ENCODE peak calls at places on chromosomes 2 and 18, in six cellular contexts. H is OCI-LY7; T is hippocampal formation; N is head of caudate nucleus; L is CD8-positive, alpha-beta T cell; F is ELR. J is an unnamed sample.

GRCh38 chr2:239780236-239780997 is 244.7 kb downstream of the NDUFA10 start:
- DNase-seq in H (no peak), T (no peak), N (no peak), L (no peak), F (no peak), J (no peak)

GRCh38 chr2:187429989-187430388 is 18.1 kb downstream of the CALCRL start:
- DNase-seq in H (no peak), T (no peak), N (no peak), L (no peak), F (peak), J (peak)

GRCh38 chr2:48838029-48838428 is 82.5 kb upstream of the LHCGR start:
- DNase-seq in H (no peak), T (no peak), N (no peak), L (no peak), F (no peak), J (no peak)

GRCh38 chr18:22343613-22344012 is 74.1 kb downstream of the CTAGE1 start:
- DNase-seq in H (no peak), T (no peak), N (no peak), L (no peak), F (no peak), J (no peak)

GRCh38 chr2:138221358-138221757 is 257.1 kb downstream of the HNMT start:
- DNase-seq in H (no peak), T (no peak), N (no peak), L (no peak), F (no peak), J (no peak)

GRCh38 chr2:230700447-230700846 is 12.2 kb upstream of the CAB39 start:
- DNase-seq in H (no peak), T (no peak), N (no peak), L (no peak), F (no peak), J (no peak)

GRCh38 chr2:1655461-1655860 is 88.9 kb downstream of the PXDN start:
- DNase-seq in H (no peak), T (no peak), N (no peak), L (no peak), F (no peak), J (no peak)

GRCh38 chr2:64727013-64727767 is 73.5 kb upstream of the SERTAD2 start:
- DNase-seq in H (peak), T (no peak), N (no peak), L (no peak), F (no peak), J (no peak)

GRCh38 chr2:196639180-196640030 is at the start of gene CCDC150:
- DNase-seq in H (peak), T (peak), N (peak), L (peak), F (peak), J (peak)

GRCh38 chr2:203059567-203059966 is 44.9 kb downstream of the NBEAL1 start:
- DNase-seq in H (no peak), T (no peak), N (no peak), L (no peak), F (no peak), J (no peak)

GRCh38 chr2:29394311-29394710 is 279.1 kb downstream of the CLIP4 start:
- DNase-seq in H (no peak), T (no peak), N (no peak), L (no peak), F (no peak), J (no peak)

GRCh38 chr2:81196933-81197628 is 892.5 kb upstream of the LRRTM1 start:
- DNase-seq in H (no peak), T (no peak), N (no peak), L (no peak), F (no peak), J (no peak)

GRCh38 chr2:85330839-85331636 is 3.2 kb upstream of the TGOLN2 start:
- DNase-seq in H (no peak), T (no peak), N (no peak), L (no peak), F (no peak), J (no peak)

GRCh38 chr2:12856934-12857660 is 140.4 kb downstream of the TRIB2 start:
- DNase-seq in H (no peak), T (no peak), N (no peak), L (no peak), F (peak), J (peak)

GRCh38 chr18:74513149-74513882 is 17.2 kb downstream of the CNDP2 start:
- DNase-seq in H (no peak), T (no peak), N (no peak), L (no peak), F (no peak), J (no peak)

GRCh38 chr2:171531836-171532450 is 9.7 kb downstream of the CYBRD1 start:
- DNase-seq in H (no peak), T (no peak), N (no peak), L (no peak), F (peak), J (peak)

GRCh38 chr2:33528551-33528950 is 52.1 kb downstream of the RASGRP3 start:
- DNase-seq in H (no peak), T (no peak), N (no peak), L (no peak), F (no peak), J (no peak)

GRCh38 chr18:50131591-50131990 is 63.4 kb downstream of the MYO5B start:
- DNase-seq in H (no peak), T (no peak), N (no peak), L (no peak), F (no peak), J (no peak)

GRCh38 chr2:42793314-42794270 is 1.2 kb upstream of the HAAO start:
- DNase-seq in H (no peak), T (no peak), N (no peak), L (no peak), F (no peak), J (peak)

GRCh38 chr2:158735822-158736580 is 59.1 kb upstream of the DAPL1 start:
- DNase-seq in H (no peak), T (no peak), N (no peak), L (no peak), F (no peak), J (no peak)

GRCh38 chr2:105814291-105814940 is 69.7 kb downstream of the NCK2 start:
- DNase-seq in H (no peak), T (no peak), N (no peak), L (no peak), F (no peak), J (no peak)

GRCh38 chr2:46717733-46718121 is 197.9 kb downstream of the MCFD2 start:
- DNase-seq in H (no peak), T (no peak), N (no peak), L (no peak), F (peak), J (peak)

GRCh38 chr2:45241061-45241561 is 231.9 kb upstream of the SIX2 start:
- DNase-seq in H (no peak), T (no peak), N (no peak), L (no peak), F (peak), J (peak)

GRCh38 chr2:239109916-239110545 is 262.1 kb downstream of the TWIST2 start:
- DNase-seq in H (no peak), T (no peak), N (no peak), L (no peak), F (no peak), J (no peak)

GRCh38 chr2:67399831-67400489 is 2.8 kb downstream of the ETAA1 start:
- DNase-seq in H (no peak), T (no peak), N (no peak), L (no peak), F (peak), J (peak)

GRCh38 chr2:72138011-72138881 is 9.4 kb downstream of the CYP26B1 start:
- DNase-seq in H (no peak), T (no peak), N (no peak), L (no peak), F (no peak), J (no peak)

GRCh38 chr2:180991361-180991760 is 11.0 kb downstream of the UBE2E3 start:
- DNase-seq in H (no peak), T (no peak), N (no peak), L (no peak), F (no peak), J (no peak)